ENCODE peak calls at places on chromosomes 1 and 21, in four cellular contexts. Z is activated CD4-positive, alpha-beta T cell treated with anti-CD3 and anti-CD28 coated beads for 1 hour; S is cardiac septum; T is AG20443. M is an unnamed sample.

GRCh38 chr1:1361982-1362423 is 3.6 kb upstream of the MXRA8 start:
- DNase-seq in T (peak), Z (no peak), S (no peak), M (peak)

GRCh38 chr1:216665381-216665780 is 57.8 kb downstream of the ESRRG start:
- DNase-seq in Z (no peak), S (no peak), T (no peak), M (no peak)

GRCh38 chr1:95084317-95085176 is 11.8 kb upstream of the ALG14 start:
- DNase-seq in S (no peak), T (peak), Z (no peak), M (peak)

GRCh38 chr1:6233376-6233775 is 2.4 kb downstream of the ICMT start:
- DNase-seq in Z (no peak), S (no peak), T (no peak), M (no peak)

GRCh38 chr21:46544003-46544402 is 60.9 kb downstream of the S100B start:
- DNase-seq in S (no peak), Z (no peak), T (no peak), M (no peak)

GRCh38 chr1:94118013-94118412 is 2.9 kb downstream of the ABCA4 start:
- DNase-seq in Z (no peak), S (peak), T (no peak), M (no peak)

GRCh38 chr1:201495447-201496295 is 11.3 kb downstream of the CSRP1 start:
- DNase-seq in T (peak), S (peak), Z (no peak), M (no peak)

GRCh38 chr1:15994590-15995351 is 9.3 kb upstream of the SRARP start:
- DNase-seq in Z (peak), S (no peak), T (peak), M (peak)

GRCh38 chr1:49050041-49050440 is 273.4 kb upstream of the BEND5 start:
- DNase-seq in S (no peak), Z (no peak), T (no peak), M (no peak)

GRCh38 chr1:177798614-177799013 is 171.2 kb downstream of the SEC16B start:
- DNase-seq in T (no peak), Z (no peak), S (no peak), M (no peak)

GRCh38 chr1:223771814-223772770 is 59.8 kb downstream of the CAPN2 start:
- DNase-seq in S (no peak), Z (no peak), T (peak), M (peak)

GRCh38 chr1:48051466-48052126 is 54.4 kb upstream of the TRABD2B start:
- DNase-seq in T (no peak), Z (no peak), S (no peak), M (no peak)

GRCh38 chr1:67214420-67215174 is 48.3 kb downstream of the IL23R start:
- DNase-seq in S (no peak), T (no peak), Z (no peak), M (peak)

GRCh38 chr1:173536254-173536653 is 59.1 kb downstream of the PRDX6 start:
- DNase-seq in S (no peak), T (no peak), Z (no peak), M (no peak)

GRCh38 chr1:37501661-37502060 is 12.9 kb downstream of the MEAF6 start:
- DNase-seq in S (no peak), T (no peak), Z (no peak), M (no peak)

GRCh38 chr1:109257682-109258421 is 8.5 kb downstream of the CELSR2 start:
- DNase-seq in S (no peak), Z (no peak), T (no peak), M (no peak)

GRCh38 chr1:39335278-39335677 is 130.8 kb downstream of the MACF1 start:
- DNase-seq in T (no peak), S (no peak), Z (no peak), M (no peak)

GRCh38 chr1:225880210-225880584 is 2.0 kb downstream of the TMEM63A start:
- DNase-seq in Z (no peak), T (no peak), S (no peak), M (no peak)

GRCh38 chr21:15210235-15210678 is 145.5 kb upstream of the NRIP1 start:
- DNase-seq in T (peak), Z (no peak), S (no peak), M (no peak)

GRCh38 chr1:17161137-17161700 is 42.0 kb upstream of the PADI2 start:
- DNase-seq in T (no peak), S (no peak), Z (no peak), M (no peak)

GRCh38 chr1:64472805-64473204 is 2.9 kb downstream of the CACHD1 start:
- DNase-seq in Z (no peak), T (no peak), S (no peak), M (no peak)

GRCh38 chr1:22751124-22751531 is 40.5 kb downstream of the EPHB2 start:
- DNase-seq in S (no peak), T (no peak), Z (no peak), M (no peak)

GRCh38 chr21:34894401-34894800 is 154.7 kb downstream of the RUNX1 start:
- DNase-seq in Z (no peak), S (no peak), T (no peak), M (no peak)

GRCh38 chr1:89121641-89122040 is 4.3 kb downstream of the GBP2 start:
- DNase-seq in Z (no peak), T (no peak), S (no peak), M (no peak)

GRCh38 chr21:16891821-16892220 is 621.0 kb upstream of the CXADR start:
- DNase-seq in Z (no peak), S (no peak), T (peak), M (peak)

GRCh38 chr21:29208666-29209059 is 78.2 kb downstream of the MAP3K7CL start:
- DNase-seq in S (no peak), Z (no peak), T (peak), M (peak)

GRCh38 chr1:55062801-55063561 is 23.6 kb downstream of the PCSK9 start:
- DNase-seq in T (no peak), S (no peak), Z (no peak), M (no peak)

GRCh38 chr1:20100632-20101355 is 18.5 kb downstream of the PLA2G2D start:
- DNase-seq in Z (no peak), S (no peak), T (peak), M (peak)

GRCh38 chr1:119662034-119662437 is 14.0 kb upstream of the ZNF697 start:
- DNase-seq in T (no peak), S (no peak), Z (no peak), M (no peak)

GRCh38 chr1:2970311-2971145 is 50.7 kb upstream of the ACTRT2 start:
- DNase-seq in Z (no peak), T (no peak), S (peak), M (no peak)

GRCh38 chr1:194331758-194332157 is 1145.3 kb upstream of the B3GALT2 start:
- DNase-seq in T (no peak), Z (no peak), S (no peak), M (no peak)

GRCh38 chr1:224175615-224176014 is 7.4 kb upstream of the DEGS1 start:
- DNase-seq in S (no peak), Z (no peak), T (peak), M (no peak)

GRCh38 chr1:7422561-7422960 is 348.5 kb upstream of the VAMP3 start:
- DNase-seq in Z (no peak), S (peak), T (no peak), M (no peak)

GRCh38 chr1:21089711-21090110 is 87.0 kb downstream of the EIF4G3 start:
- DNase-seq in S (no peak), Z (no peak), T (no peak), M (no peak)

GRCh38 chr1:31987231-31987630 is 26.4 kb upstream of the KHDRBS1 start:
- DNase-seq in T (no peak), S (no peak), Z (no peak), M (no peak)